ENCODE peak calls at places on chromosomes 11 and 22, in four cellular contexts. One of them, this sample, is unnamed.

GRCh38 chr22:38411016-38411415 is 44.0 kb downstream of the KCNJ4 start:
- DNase-seq in DMS153: no peak
- DNase-seq in amygdala: no peak
- DNase-seq in Kasumi-1: no peak
- DNase-seq in this sample: no peak

GRCh38 chr11:122863704-122864326 is 18.7 kb upstream of the JHY start:
- DNase-seq in Kasumi-1: peak; percentile 65
- DNase-seq in amygdala: no peak
- DNase-seq in DMS153: no peak
- DNase-seq in this sample: no peak

GRCh38 chr22:39471421-39472141 is 14.8 kb downstream of the MGAT3 start:
- DNase-seq in Kasumi-1: peak; percentile 4
- DNase-seq in DMS153: no peak
- DNase-seq in amygdala: no peak
- DNase-seq in this sample: no peak

GRCh38 chr11:132072880-132073213 is 702.4 kb downstream of the NTM start:
- DNase-seq in amygdala: no peak
- DNase-seq in DMS153: no peak
- DNase-seq in Kasumi-1: no peak
- DNase-seq in this sample: no peak

GRCh38 chr22:31676700-31677099 is 14.7 kb upstream of the PISD start:
- DNase-seq in amygdala: peak; percentile 17
- DNase-seq in Kasumi-1: peak; percentile 88
- DNase-seq in DMS153: peak; percentile 83
- DNase-seq in this sample: peak; percentile 93

GRCh38 chr11:11876458-11876857 is 34.7 kb downstream of the USP47 start:
- DNase-seq in DMS153: no peak
- DNase-seq in amygdala: no peak
- DNase-seq in Kasumi-1: peak; percentile 45
- DNase-seq in this sample: no peak

GRCh38 chr11:95419915-95420314 is 188.9 kb upstream of the SESN3 start:
- DNase-seq in DMS153: no peak
- DNase-seq in amygdala: no peak
- DNase-seq in Kasumi-1: no peak
- DNase-seq in this sample: no peak

GRCh38 chr11:2778630-2779498 is 79.1 kb upstream of the KCNQ1OT1 start:
- DNase-seq in Kasumi-1: peak; percentile 92
- DNase-seq in amygdala: no peak
- DNase-seq in DMS153: peak; percentile 75
- DNase-seq in this sample: no peak

GRCh38 chr11:11621881-11622706 is at the start of gene GALNT18:
- DNase-seq in DMS153: peak; percentile 87
- DNase-seq in amygdala: no peak
- DNase-seq in Kasumi-1: peak; percentile 91
- DNase-seq in this sample: peak; percentile 20

This sample was measured in CD8-positive, alpha-beta memory T cell.